ENCODE peak calls at places on chromosomes 6 and 20, in five cellular contexts. Z is breast epithelium, K is natural killer cell, Q is psoas muscle, G is MM.1S. P is an unnamed sample.

GRCh38 chr20:50369225-50370035 is 140.8 kb upstream of the PTPN1 start:
- DNase-seq in Q (no peak), G (no peak), K (no peak), Z (no peak), P (no peak)

GRCh38 chr6:41936073-41936837 is 5.4 kb downstream of the CCND3 start:
- DNase-seq in Q (peak), Z (peak), G (peak), K (peak), P (peak)

GRCh38 chr20:57003012-57003411 is 263.4 kb downstream of the BMP7 start:
- DNase-seq in Q (no peak), G (peak), Z (no peak), K (no peak), P (no peak)

GRCh38 chr6:57432162-57432561 is 114.7 kb downstream of the PRIM2 start:
- DNase-seq in Z (no peak), Q (no peak), G (no peak), K (no peak), P (peak)

GRCh38 chr20:25278636-25279361 is 30.9 kb downstream of the PYGB start:
- DNase-seq in Z (peak), G (no peak), Q (peak), K (no peak), P (no peak)

GRCh38 chr6:96075826-96076225 is 60.1 kb downstream of the FUT9 start:
- DNase-seq in G (no peak), Q (no peak), Z (no peak), K (no peak), P (no peak)

GRCh38 chr20:57224641-57225138 is 41.8 kb downstream of the BMP7 start:
- DNase-seq in Q (no peak), G (no peak), K (no peak), Z (no peak), P (peak)

GRCh38 chr6:87705070-87705691 is 3.1 kb upstream of the AKIRIN2 start:
- DNase-seq in K (no peak), G (no peak), Z (no peak), Q (no peak), P (peak)

GRCh38 chr6:152746172-152746553 is 4.4 kb upstream of the VIP start:
- DNase-seq in Z (no peak), Q (no peak), K (no peak), G (no peak), P (peak)

GRCh38 chr20:11852801-11853200 is 64.9 kb upstream of the BTBD3 start:
- DNase-seq in G (no peak), Q (no peak), K (no peak), Z (no peak), P (peak)

GRCh38 chr6:166937716-166938115 is 18.6 kb downstream of the RNASET2 start:
- DNase-seq in Z (no peak), K (no peak), Q (no peak), G (no peak), P (no peak)

GRCh38 chr6:110395221-110395620 is 20.2 kb downstream of the DDO start:
- DNase-seq in Z (no peak), Q (no peak), K (no peak), G (no peak), P (no peak)

GRCh38 chr20:5282561-5282960 is 34.2 kb downstream of the PROKR2 start:
- DNase-seq in Q (no peak), G (no peak), K (no peak), Z (no peak), P (no peak)

GRCh38 chr6:42315991-42316378 is 98.3 kb upstream of the MRPS10 start:
- DNase-seq in G (no peak), Z (no peak), Q (no peak), K (no peak), P (peak)

GRCh38 chr6:30612213-30612612 is 4.8 kb downstream of the PPP1R10 start:
- DNase-seq in K (no peak), G (no peak), Z (no peak), Q (no peak), P (peak)

GRCh38 chr6:5085638-5086293 is 625 bp downstream of the PPP1R3G start:
- DNase-seq in K (no peak), G (peak), Q (peak), Z (no peak), P (no peak)

GRCh38 chr20:14568701-14569100 is 231.3 kb upstream of the FLRT3 start:
- DNase-seq in Z (no peak), G (no peak), K (no peak), Q (no peak), P (no peak)

GRCh38 chr6:155187994-155188706 is 75.7 kb upstream of the CLDN20 start:
- DNase-seq in Q (no peak), K (no peak), Z (no peak), G (no peak), P (peak)

GRCh38 chr6:26465776-26466175 is 8.0 kb downstream of the BTN2A1 start:
- DNase-seq in Q (no peak), G (no peak), Z (no peak), K (no peak), P (no peak)

GRCh38 chr20:3786665-3787639 is at the start of gene CENPB:
- DNase-seq in Q (peak), Z (peak), K (peak), G (peak), P (peak)

GRCh38 chr6:169897601-169898358 is 146.4 kb downstream of the ERMARD start:
- DNase-seq in G (no peak), K (no peak), Q (no peak), Z (no peak), P (no peak)

GRCh38 chr6:136491251-136491650 is 59.0 kb downstream of the MAP7 start:
- DNase-seq in K (no peak), G (no peak), Z (no peak), Q (no peak), P (no peak)

GRCh38 chr6:82862543-82862942 is 203.1 kb downstream of the UBE3D start:
- DNase-seq in K (no peak), Q (no peak), Z (no peak), G (no peak), P (peak)

GRCh38 chr20:19653328-19653727 is 104.7 kb upstream of the RIN2 start:
- DNase-seq in Q (no peak), Z (no peak), K (no peak), G (no peak), P (no peak)

GRCh38 chr20:59650418-59650817 is 46.1 kb downstream of the PHACTR3 start:
- DNase-seq in Q (no peak), G (no peak), Z (no peak), K (no peak), P (no peak)

GRCh38 chr6:73207221-73207837 is 18.0 kb downstream of the KHDC1L start:
- DNase-seq in K (no peak), Q (no peak), Z (no peak), G (no peak), P (no peak)

GRCh38 chr6:52981215-52981910 is 13.7 kb downstream of the GSTA4 start:
- DNase-seq in K (no peak), Q (no peak), G (no peak), Z (no peak), P (no peak)

GRCh38 chr6:62283828-62284411 is 2.1 kb downstream of the KHDRBS2 start:
- DNase-seq in Z (no peak), K (no peak), Q (no peak), G (peak), P (peak)

GRCh38 chr6:73515204-73516101 is 5.4 kb downstream of the EEF1A1 start:
- DNase-seq in Z (no peak), K (no peak), Q (no peak), G (peak), P (peak)

GRCh38 chr6:31350551-31350950 is 6.4 kb downstream of the HLA-B start:
- DNase-seq in Q (no peak), Z (no peak), G (no peak), K (no peak), P (no peak)

GRCh38 chr6:159968295-159969203 is at the start of gene IGF2R:
- DNase-seq in Q (peak), K (peak), G (peak), Z (peak), P (peak)

GRCh38 chr6:169216830-169217229 is 36.8 kb downstream of the THBS2 start:
- DNase-seq in K (no peak), Q (no peak), G (no peak), Z (no peak), P (no peak)

DNA sequence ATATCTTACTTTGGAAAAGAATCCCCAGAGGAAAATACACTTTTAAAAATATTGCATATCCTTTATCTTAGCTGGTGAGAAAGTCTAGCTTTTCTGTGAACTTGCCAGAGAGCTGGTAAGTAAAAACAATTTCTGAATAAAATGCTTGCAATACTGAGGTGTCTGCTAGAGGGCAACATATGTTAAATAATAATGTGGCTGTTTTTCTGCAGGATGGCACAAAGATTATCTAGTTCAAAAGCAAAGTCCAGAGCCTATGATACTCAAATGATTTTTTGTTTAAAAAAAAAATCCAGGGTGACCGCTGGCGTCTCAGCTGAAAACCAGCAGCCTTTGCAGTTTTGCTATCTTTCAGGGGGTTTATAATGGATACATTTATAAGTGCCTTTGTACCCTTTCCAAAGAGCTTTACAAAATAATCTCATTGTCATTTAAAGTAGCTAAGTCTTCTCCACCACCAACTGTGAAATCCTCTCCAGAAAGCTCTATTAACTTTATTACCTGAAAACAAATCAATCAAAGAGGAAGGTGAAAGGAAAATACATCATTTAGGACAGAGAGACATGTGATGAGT is 194.9 kb downstream of the PHACTR1 start:
- DNase-seq in Q (no peak), K (no peak), G (peak), Z (no peak), P (peak)
- TF ChIP-seq CTCF in Q (peak), K (peak), G (peak), Z (peak), P (peak)

DNA sequence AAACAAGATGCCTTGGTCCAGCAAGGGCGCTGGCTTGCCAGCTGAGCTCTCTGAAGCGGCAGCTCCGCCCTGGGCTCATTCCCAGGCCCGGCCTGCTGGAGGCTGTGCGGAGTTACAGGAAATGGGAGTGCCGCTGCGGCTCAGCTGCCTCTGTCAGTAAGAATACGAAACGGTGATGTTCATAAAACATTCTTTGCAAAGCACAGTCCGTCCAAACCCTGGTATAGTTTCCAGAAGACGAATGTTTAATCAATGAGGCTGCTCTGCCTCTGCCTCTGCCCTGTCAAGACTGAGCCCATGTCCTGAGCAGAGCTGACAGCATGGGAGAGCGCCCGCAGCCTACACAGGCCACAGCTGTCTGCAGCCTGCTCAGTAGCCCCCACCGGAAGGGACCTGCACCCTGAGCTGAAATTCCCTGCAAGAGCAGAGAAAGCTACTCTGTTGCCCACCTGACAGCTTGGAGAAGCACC is 153.3 kb upstream of the SNX9 start:
- DNase-seq in Z (peak), Q (peak), K (no peak), G (no peak), P (peak)
- TF ChIP-seq CTCF in Z (peak), Q (peak), K (no peak), G (no peak), P (peak)

GRCh38 chr6:12504325-12504966 is 212.1 kb upstream of the PHACTR1 start:
- DNase-seq in Z (no peak), G (peak), Q (no peak), K (no peak), P (peak)
- TF ChIP-seq CTCF in Z (peak), G (peak), Q (no peak), K (no peak), P (peak)

GRCh38 chr20:53291548-53291947 is 302.1 kb downstream of the ZNF217 start:
- DNase-seq in K (no peak), Q (no peak), G (no peak), Z (no peak), P (no peak)
- TF ChIP-seq CTCF in K (no peak), Q (no peak), G (peak), Z (no peak), P (peak)

GRCh38 chr6:135258970-135259369 is 77.9 kb downstream of the MYB start:
- DNase-seq in G (no peak), K (no peak), Q (no peak), Z (no peak), P (no peak)

GRCh38 chr6:135256866-135257265 is 75.8 kb downstream of the MYB start:
- DNase-seq in K (no peak), Z (no peak), G (no peak), Q (no peak), P (no peak)

GRCh38 chr6:135260612-135261011 is 79.5 kb downstream of the MYB start:
- DNase-seq in K (no peak), Z (no peak), G (no peak), Q (no peak), P (no peak)

GRCh38 chr6:135254471-135254870 is 73.4 kb downstream of the MYB start:
- DNase-seq in Z (no peak), G (no peak), Q (no peak), K (no peak), P (no peak)

DNA sequence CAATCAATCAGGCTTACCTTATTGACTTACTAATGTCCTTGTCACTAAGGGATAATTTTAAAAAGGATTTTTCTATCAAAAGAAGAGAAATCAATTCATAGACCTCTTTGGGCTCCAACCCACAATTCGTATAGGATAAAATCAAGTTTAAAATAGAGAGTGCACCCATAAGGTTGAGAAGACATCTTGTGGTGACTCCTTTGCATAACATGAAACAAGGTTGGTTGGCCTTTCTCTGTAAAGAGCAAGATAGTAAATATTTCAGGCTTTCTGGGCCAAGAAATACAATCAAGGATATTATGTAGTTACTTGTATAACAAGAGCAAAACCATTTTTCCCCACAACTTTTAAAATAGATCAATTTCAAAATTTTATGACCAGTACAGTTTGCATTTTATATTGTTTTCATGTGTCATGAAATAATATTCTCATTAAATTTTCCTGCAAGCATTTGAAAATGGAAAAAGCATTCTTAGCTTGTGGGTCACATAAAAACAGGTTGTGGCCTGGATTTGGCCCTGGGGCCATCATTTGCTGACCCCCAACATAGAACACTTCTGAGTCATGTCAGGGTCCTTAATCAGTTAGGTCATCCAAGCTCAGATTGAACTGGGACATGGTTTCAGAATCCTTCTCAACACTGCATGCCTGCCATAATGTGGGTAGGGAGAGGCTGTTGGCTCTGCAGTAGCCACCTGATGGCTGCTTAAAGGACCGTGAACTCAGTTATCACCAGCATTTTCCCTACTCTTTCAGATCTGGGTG is 76.7 kb downstream of the MYB start:
- DNase-seq in Q (no peak), G (peak), K (no peak), Z (no peak), P (no peak)
- TF ChIP-seq CTCF in Q (peak), G (peak), K (no peak), Z (no peak), P (peak)

GRCh38 chr6:12369355-12369754 is 79.2 kb downstream of the EDN1 start:
- DNase-seq in K (no peak), G (no peak), Z (no peak), Q (no peak), P (no peak)

GRCh38 chr6:12367412-12367811 is 77.3 kb downstream of the EDN1 start:
- DNase-seq in Z (no peak), Q (no peak), K (no peak), G (no peak), P (no peak)

GRCh38 chr6:12371641-12372146 is 81.5 kb downstream of the EDN1 start:
- DNase-seq in K (no peak), G (no peak), Q (no peak), Z (no peak), P (peak)

GRCh38 chr6:12371151-12371550 is 81.0 kb downstream of the EDN1 start:
- DNase-seq in G (no peak), Q (no peak), Z (no peak), K (no peak), P (no peak)

GRCh38 chr6:12369781-12370262 is 79.7 kb downstream of the EDN1 start:
- DNase-seq in G (no peak), Z (no peak), K (no peak), Q (no peak), P (no peak)
- TF ChIP-seq CTCF in G (no peak), Z (no peak), K (no peak), Q (no peak), P (no peak)

DNA sequence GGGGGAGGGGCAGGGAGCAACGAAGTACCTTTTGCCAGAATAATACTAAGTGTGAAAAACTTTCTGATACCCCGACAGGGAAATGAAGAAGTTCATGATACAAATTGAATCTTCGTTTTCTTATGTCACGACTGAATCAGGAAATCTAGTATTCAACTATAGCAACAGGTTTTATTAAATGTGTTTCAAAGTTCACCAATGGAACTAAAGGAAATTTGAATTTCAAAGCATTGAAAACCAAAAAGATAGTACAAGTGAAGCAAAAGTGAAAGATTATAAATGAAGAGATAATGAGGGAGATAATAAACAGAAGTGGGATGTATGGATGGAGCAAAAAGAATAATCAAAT is 333.2 kb downstream of the ADGRB3 start:
- DNase-seq in K (no peak), G (no peak), Q (no peak), Z (no peak), P (no peak)
- TF ChIP-seq CTCF in K (no peak), G (no peak), Q (no peak), Z (no peak), P (peak)

GRCh38 chr20:44886276-44886671 is 769 bp downstream of the YWHAB start:
- DNase-seq in Z (no peak), G (no peak), Q (no peak), K (no peak), P (no peak)

GRCh38 chr20:44886828-44887227 is 1.3 kb downstream of the YWHAB start:
- DNase-seq in Z (no peak), Q (no peak), G (no peak), K (no peak), P (no peak)

GRCh38 chr20:44887466-44887865 is 2.0 kb downstream of the YWHAB start:
- DNase-seq in K (no peak), G (no peak), Q (no peak), Z (no peak), P (no peak)

GRCh38 chr20:44885392-44886275 is at the start of gene YWHAB:
- DNase-seq in G (peak), K (peak), Z (peak), Q (peak), P (peak)

GRCh38 chr20:44888226-44889103 is 3.0 kb downstream of the YWHAB start:
- DNase-seq in Z (no peak), K (no peak), Q (no peak), G (no peak), P (peak)
- TF ChIP-seq CTCF in Z (peak), K (no peak), Q (peak), G (peak), P (peak)

DNA sequence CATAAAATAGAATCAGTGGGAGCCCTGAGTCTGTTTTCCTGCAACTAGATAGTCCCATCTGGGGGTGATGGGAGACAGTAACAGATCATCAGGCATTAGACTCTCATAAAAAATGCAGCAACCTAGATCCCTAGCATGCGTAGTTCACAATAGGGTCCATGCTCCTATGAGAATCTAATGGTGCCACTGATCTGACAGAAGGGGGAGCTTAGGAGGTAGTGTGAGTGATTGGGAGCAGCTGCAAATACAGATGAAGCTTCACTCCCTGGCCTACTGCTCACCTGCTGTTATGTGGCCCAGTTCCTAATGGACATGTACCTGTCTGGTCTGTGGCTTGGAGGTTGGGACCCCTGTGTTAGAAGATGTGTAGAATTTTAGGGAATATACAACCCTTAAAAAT is 904.5 kb upstream of the EPHA7 start:
- DNase-seq in K (no peak), Q (no peak), G (no peak), Z (no peak), P (no peak)
- TF ChIP-seq CTCF in K (no peak), Q (no peak), G (peak), Z (no peak), P (no peak)

GRCh38 chr6:124389127-124389526 is 573.1 kb upstream of the RNF217 start:
- DNase-seq in G (no peak), Q (no peak), K (no peak), Z (no peak), P (no peak)
- TF ChIP-seq CTCF in G (no peak), Q (no peak), K (no peak), Z (no peak), P (no peak)